ENCODE peak calls at places on chromosome 11, in four cellular contexts. V is A549, D is small intestine, J is heart right ventricle. O is an unnamed sample.

GRCh38 chr11:12076840-12077534 is 33.4 kb upstream of the MICAL2 start:
- DNase-seq in V (peak), D (no peak), J (no peak), O (no peak)

GRCh38 chr11:56885182-56885581 is 103.5 kb upstream of the OR5AK2 start:
- DNase-seq in V (no peak), D (peak), J (no peak), O (peak)

GRCh38 chr11:77069969-77070582 is 3.3 kb downstream of the CAPN5 start:
- DNase-seq in V (no peak), D (no peak), J (no peak), O (no peak)

GRCh38 chr11:844693-845644 is 2.3 kb downstream of the TSPAN4 start:
- DNase-seq in V (peak), D (no peak), J (peak), O (peak)

GRCh38 chr11:113664981-113665710 is 41.0 kb downstream of the TMPRSS5 start:
- DNase-seq in V (no peak), D (peak), J (no peak), O (no peak)

GRCh38 chr11:2927851-2928604 is 1.2 kb downstream of the PHLDA2 start:
- DNase-seq in V (peak), D (peak), J (no peak), O (no peak)

GRCh38 chr11:17651681-17652080 is 67.7 kb upstream of the MYOD1 start:
- DNase-seq in V (no peak), D (no peak), J (no peak), O (no peak)

GRCh38 chr11:35316161-35316560 is 103.2 kb downstream of the SLC1A2 start:
- DNase-seq in V (no peak), D (no peak), J (no peak), O (no peak)

GRCh38 chr11:44883277-44883676 is 67.4 kb downstream of the TP53I11 start:
- DNase-seq in V (no peak), D (peak), J (no peak), O (no peak)

GRCh38 chr11:122780296-122780949 is 57.9 kb upstream of the CRTAM start:
- DNase-seq in V (no peak), D (no peak), J (no peak), O (no peak)

GRCh38 chr11:72584293-72584921 is 89.8 kb downstream of the PDE2A start:
- DNase-seq in V (no peak), D (no peak), J (peak), O (no peak)

GRCh38 chr11:57358543-57358961 is 20.4 kb downstream of the P2RX3 start:
- DNase-seq in V (no peak), D (peak), J (no peak), O (no peak)

GRCh38 chr11:82675838-82676237 is 57.8 kb downstream of the FAM181B start:
- DNase-seq in V (no peak), D (no peak), J (no peak), O (no peak)

GRCh38 chr11:26522912-26523610 is 49.0 kb downstream of the MUC15 start:
- DNase-seq in V (no peak), D (peak), J (no peak), O (no peak)

GRCh38 chr11:12993626-12994025 is 15.5 kb upstream of the RASSF10 start:
- DNase-seq in V (no peak), D (no peak), J (no peak), O (no peak)

GRCh38 chr11:46675288-46675851 is 25.0 kb downstream of the ARHGAP1 start:
- DNase-seq in V (peak), D (peak), J (peak), O (peak)

DNA sequence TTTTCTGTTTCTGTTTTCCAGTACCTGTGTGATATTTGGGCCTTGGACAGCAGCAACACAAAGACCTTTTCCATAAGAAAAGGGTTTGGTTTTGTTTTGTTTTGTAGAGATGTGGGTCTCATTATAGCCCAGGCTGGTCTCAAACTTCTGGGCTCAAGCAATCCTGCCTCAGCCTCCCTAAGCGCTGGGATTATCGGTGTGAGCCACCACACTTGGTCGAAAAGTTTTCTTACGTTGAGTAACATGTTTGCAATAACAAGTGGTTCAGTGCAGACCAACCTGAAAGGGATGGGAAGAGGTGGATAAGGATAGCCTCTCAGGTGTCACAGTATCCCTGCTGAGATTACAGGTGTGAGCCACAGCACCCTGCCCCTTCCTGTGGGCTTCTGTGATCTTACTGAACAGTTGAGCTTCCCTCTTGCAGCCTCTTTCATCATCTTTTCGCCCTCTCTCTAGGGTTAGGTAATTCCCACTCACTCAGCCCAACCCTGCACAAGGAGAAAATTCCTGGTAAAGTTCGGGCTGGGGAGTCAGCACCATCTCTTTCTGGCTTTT is 3.5 kb upstream of the MRPL48 start:
- DNase-seq in V (no peak), D (no peak), J (no peak), O (no peak)
- H3K27ac ChIP-seq in V (peak), D (no peak), J (no peak), O (no peak)

GRCh38 chr11:7981758-7982157 is 5.4 kb upstream of the EIF3F start:
- DNase-seq in V (no peak), D (no peak), J (no peak), O (no peak)

GRCh38 chr11:7973011-7973410 is 7.8 kb upstream of the NLRP10 start:
- DNase-seq in V (no peak), D (no peak), J (no peak), O (no peak)

GRCh38 chr11:7974668-7975067 is 9.4 kb upstream of the NLRP10 start:
- DNase-seq in V (no peak), D (no peak), J (no peak), O (no peak)

GRCh38 chr11:7982582-7983119 is 4.5 kb upstream of the EIF3F start:
- DNase-seq in V (no peak), D (no peak), J (no peak), O (no peak)

DNA sequence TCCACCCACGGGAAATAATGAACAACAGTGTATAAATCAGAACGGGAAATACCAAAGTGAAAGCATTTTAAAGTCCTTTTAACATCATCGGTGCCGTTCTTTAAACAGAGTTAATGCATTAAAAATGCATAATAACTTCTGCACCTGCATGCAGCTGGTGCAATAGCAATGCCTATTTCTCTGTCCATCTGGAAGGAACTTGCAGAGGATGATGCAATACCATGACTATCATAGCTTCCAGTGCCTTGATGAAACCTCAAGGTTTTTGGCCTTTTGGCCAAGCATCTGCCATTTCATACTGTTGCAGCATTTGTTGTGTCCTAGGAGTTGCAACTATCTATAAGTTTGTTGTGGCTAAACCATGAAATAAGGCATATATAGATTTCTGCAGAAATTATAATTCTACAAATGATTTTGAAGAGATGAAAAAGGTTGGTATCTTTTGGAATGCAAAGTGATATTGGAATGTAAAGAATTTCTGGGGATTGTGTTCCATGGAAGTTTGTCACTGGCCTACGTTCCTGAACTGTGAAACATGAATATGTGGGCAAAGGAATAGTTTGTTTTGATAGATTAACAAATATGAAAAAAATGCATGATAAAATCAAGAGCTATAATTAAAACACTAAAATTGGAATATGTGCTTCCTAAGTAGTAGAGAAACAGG is 9.8 kb upstream of the EIF3F start:
- DNase-seq in V (no peak), D (no peak), J (no peak), O (no peak)
- H3K27ac ChIP-seq in V (peak), D (no peak), J (no peak), O (no peak)

GRCh38 chr11:128549256-128549944 is 38.0 kb downstream of the ETS1 start:
- DNase-seq in V (no peak), D (no peak), J (peak), O (no peak)

GRCh38 chr11:128548655-128549255 is 38.6 kb downstream of the ETS1 start:
- DNase-seq in V (no peak), D (peak), J (peak), O (no peak)

GRCh38 chr11:128551641-128552335 is 35.6 kb downstream of the ETS1 start:
- DNase-seq in V (no peak), D (no peak), J (no peak), O (no peak)

GRCh38 chr11:128550967-128551522 is 36.3 kb downstream of the ETS1 start:
- DNase-seq in V (no peak), D (no peak), J (no peak), O (no peak)

DNA sequence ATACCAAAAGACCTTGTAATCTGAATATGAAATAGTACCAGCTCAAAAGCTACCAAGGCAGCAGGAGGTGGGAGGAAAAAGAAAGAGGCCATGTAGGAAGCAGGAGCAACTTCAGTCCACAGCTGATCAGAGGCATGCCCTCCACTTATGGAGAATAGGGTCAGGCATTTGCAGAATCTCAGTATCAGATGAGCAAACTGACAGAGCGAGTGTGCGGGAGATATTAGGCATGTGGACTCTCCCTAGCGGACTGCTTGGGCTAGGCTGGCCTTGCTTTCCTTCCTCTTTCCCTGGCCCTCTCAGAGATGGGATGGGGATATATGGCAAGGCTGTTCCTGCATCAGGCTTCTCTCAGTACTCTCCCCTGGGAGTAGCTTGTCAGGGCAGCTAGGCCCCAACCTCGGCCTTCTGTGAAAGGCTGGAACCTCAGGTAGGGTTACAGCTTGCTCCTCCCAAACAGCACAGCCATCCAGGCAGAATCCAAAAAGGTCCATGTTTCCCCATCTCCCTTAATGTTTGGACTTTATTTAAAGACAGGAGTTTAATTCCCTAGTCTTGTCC is 37.0 kb downstream of the ETS1 start:
- DNase-seq in V (no peak), D (no peak), J (no peak), O (no peak)
- H3K27ac ChIP-seq in V (no peak), D (peak), J (peak), O (no peak)

GRCh38 chr11:86035164-86035563 is 33.7 kb downstream of the PICALM start:
- DNase-seq in V (no peak), D (no peak), J (no peak), O (no peak)

GRCh38 chr11:86037743-86038142 is 31.1 kb downstream of the PICALM start:
- DNase-seq in V (no peak), D (peak), J (no peak), O (no peak)

GRCh38 chr11:86034710-86035109 is 34.2 kb downstream of the PICALM start:
- DNase-seq in V (no peak), D (no peak), J (no peak), O (no peak)

GRCh38 chr11:86039094-86039493 is 29.8 kb downstream of the PICALM start:
- DNase-seq in V (no peak), D (no peak), J (no peak), O (no peak)

GRCh38 chr11:86035920-86036319 is 33.0 kb downstream of the PICALM start:
- DNase-seq in V (no peak), D (no peak), J (no peak), O (no peak)
- H3K27ac ChIP-seq in V (no peak), D (no peak), J (no peak), O (no peak)

GRCh38 chr11:118175031-118175531 is 1.4 kb downstream of the SCN2B start:
- DNase-seq in V (no peak), D (no peak), J (no peak), O (no peak)

GRCh38 chr11:118175600-118176399 is 639 bp downstream of the SCN2B start:
- DNase-seq in V (no peak), D (no peak), J (no peak), O (no peak)

GRCh38 chr11:118180300-118180703 is 3.9 kb upstream of the SCN2B start:
- DNase-seq in V (no peak), D (no peak), J (peak), O (no peak)

GRCh38 chr11:118174006-118174567 is 2.4 kb downstream of the SCN2B start:
- DNase-seq in V (no peak), D (no peak), J (no peak), O (no peak)

GRCh38 chr11:118176400-118177134 is at the start of gene SCN2B:
- DNase-seq in V (no peak), D (no peak), J (no peak), O (no peak)
- H3K27ac ChIP-seq in V (no peak), D (no peak), J (peak), O (peak)

GRCh38 chr11:10308208-10308954 is 3.5 kb downstream of the ADM start:
- DNase-seq in V (no peak), D (no peak), J (no peak), O (no peak)
- H3K27ac ChIP-seq in V (peak), D (peak), J (peak), O (peak)